ENCODE peak calls at places on chromosomes 1 and 21, in nine cellular contexts. M, U, S, R, K, E, T, F and B are unnamed samples.
A peak's percentile ranks its signal among the peaks of the same experiment; 100 is the strongest.

GRCh38 chr1:68322837-68323687 is 90.7 kb upstream of the WLS start:
- DNase-seq in E (no peak), F (peak; percentile 85), S (peak; percentile 44), U (peak; percentile 62), K (no peak), R (no peak), M (peak; percentile 47), T (no peak), B (peak; percentile 89)

GRCh38 chr1:185676969-185677368 is 57.2 kb upstream of the HMCN1 start:
- DNase-seq in T (no peak), S (no peak), K (no peak), U (no peak), M (no peak), E (no peak), F (no peak), R (no peak), B (no peak)

GRCh38 chr1:151902858-151903257 is 6.5 kb downstream of the THEM4 start:
- DNase-seq in U (no peak), M (no peak), E (no peak), T (no peak), F (no peak), S (no peak), R (no peak), K (no peak), B (no peak)

GRCh38 chr1:201563941-201564340 is 25.0 kb downstream of the NAV1 start:
- DNase-seq in M (no peak), R (no peak), E (no peak), T (no peak), K (no peak), S (no peak), U (no peak), F (no peak), B (no peak)

GRCh38 chr1:1061682-1062363 is 12.3 kb downstream of the RNF223 start:
- DNase-seq in U (no peak), F (no peak), K (no peak), S (no peak), M (no peak), E (no peak), R (no peak), T (no peak), B (no peak)

GRCh38 chr1:247079141-247079874 is 697 bp upstream of the ZNF670 start:
- DNase-seq in E (no peak), T (no peak), M (no peak), R (no peak), K (no peak), F (no peak), S (no peak), U (no peak), B (no peak)

GRCh38 chr21:38434913-38435533 is 63.3 kb downstream of the ERG start:
- DNase-seq in M (peak; percentile 34), R (no peak), S (no peak), K (no peak), E (no peak), F (no peak), T (no peak), U (no peak), B (peak; percentile 82)

GRCh38 chr21:34890724-34891609 is 158.1 kb downstream of the RUNX1 start:
- DNase-seq in E (no peak), K (no peak), S (no peak), T (no peak), U (peak; percentile 26), F (no peak), M (peak; percentile 48), R (peak; percentile 9), B (peak; percentile 52)